ENCODE peak calls at places on chromosomes 16 and 17, in four cellular contexts. H, I, U and D are unnamed samples.

GRCh38 chr17:31739300-31739699 is 119.7 kb downstream of the COPRS start:
- DNase-seq in H (no peak), I (no peak), U (no peak), D (peak)

GRCh38 chr17:67183531-67183930 is 61.5 kb downstream of the HELZ start:
- DNase-seq in H (no peak), I (no peak), U (no peak), D (no peak)

GRCh38 chr17:75124041-75124818 is 7.3 kb downstream of the NT5C start:
- DNase-seq in H (no peak), I (no peak), U (no peak), D (peak)

GRCh38 chr16:19382887-19383816 is 34.5 kb upstream of the TMC5 start:
- DNase-seq in H (no peak), I (no peak), U (no peak), D (no peak)

GRCh38 chr17:82548681-82549303 is 29.3 kb downstream of the FOXK2 start:
- DNase-seq in H (no peak), I (no peak), U (no peak), D (no peak)

GRCh38 chr17:39701012-39701783 is 1.3 kb downstream of the ERBB2 start:
- DNase-seq in H (no peak), I (no peak), U (no peak), D (no peak)

GRCh38 chr16:12289175-12290063 is 312.9 kb downstream of the SNX29 start:
- DNase-seq in H (no peak), I (no peak), U (no peak), D (no peak)

GRCh38 chr17:11996722-11997146 is 541 bp downstream of the ZNF18 start:
- DNase-seq in H (peak), I (no peak), U (no peak), D (peak)

GRCh38 chr16:67236551-67237395 is 9.8 kb downstream of the TMEM208 start:
- DNase-seq in H (peak), I (no peak), U (peak), D (peak)

GRCh38 chr17:72516772-72517399 is 396.1 kb downstream of the SOX9 start:
- DNase-seq in H (no peak), I (no peak), U (no peak), D (no peak)

GRCh38 chr17:76812248-76812647 is 56.0 kb upstream of the MGAT5B start:
- DNase-seq in H (no peak), I (no peak), U (no peak), D (no peak)

GRCh38 chr17:74296548-74296936 is 22.5 kb downstream of the DNAI2 start:
- DNase-seq in H (peak), I (peak), U (peak), D (peak)

GRCh38 chr16:35306915-35307314 is 1847.5 kb downstream of the TP53TG3F start:
- DNase-seq in H (no peak), I (no peak), U (no peak), D (no peak)

GRCh38 chr17:77326636-77327035 is 185.9 kb downstream of the SEC14L1 start:
- DNase-seq in H (no peak), I (no peak), U (peak), D (no peak)

GRCh38 chr17:46150216-46150963 is 42.8 kb downstream of the KANSL1 start:
- DNase-seq in H (no peak), I (no peak), U (no peak), D (no peak)

GRCh38 chr17:77834170-77835115 is 124.1 kb upstream of the TNRC6C start:
- DNase-seq in H (no peak), I (no peak), U (peak), D (peak)

GRCh38 chr16:14148569-14148968 is 77.5 kb downstream of the MRTFB start:
- DNase-seq in H (no peak), I (no peak), U (no peak), D (peak)

GRCh38 chr17:83193336-83194188 is 114.2 kb downstream of the METRNL start:
- DNase-seq in H (no peak), I (no peak), U (no peak), D (no peak)

GRCh38 chr17:78781339-78782304 is at the start of gene CYTH1:
- DNase-seq in H (no peak), I (peak), U (peak), D (no peak)

GRCh38 chr16:46972971-46973456 is 460 bp downstream of the DNAJA2 start:
- DNase-seq in H (no peak), I (peak), U (peak), D (no peak)

GRCh38 chr16:85313541-85314208 is 201.4 kb upstream of the CIBAR2 start:
- DNase-seq in H (no peak), I (no peak), U (no peak), D (peak)

GRCh38 chr16:85759631-85760419 is 8.9 kb upstream of the C16orf74 start:
- DNase-seq in H (no peak), I (no peak), U (peak), D (no peak)

GRCh38 chr17:55588446-55588845 is 77.2 kb upstream of the SMIM36 start:
- DNase-seq in H (no peak), I (no peak), U (no peak), D (peak)

GRCh38 chr17:59372138-59372751 is 40.8 kb downstream of the YPEL2 start:
- DNase-seq in H (no peak), I (no peak), U (no peak), D (peak)

GRCh38 chr16:65154321-65154720 is 32.5 kb upstream of the CDH11 start:
- DNase-seq in H (peak), I (peak), U (peak), D (no peak)

GRCh38 chr17:82732118-82732743 is 3.2 kb upstream of the FN3K start:
- DNase-seq in H (no peak), I (no peak), U (no peak), D (no peak)

GRCh38 chr17:45971698-45972141 is 27.3 kb upstream of the STH start:
- DNase-seq in H (no peak), I (no peak), U (peak), D (no peak)

DNA sequence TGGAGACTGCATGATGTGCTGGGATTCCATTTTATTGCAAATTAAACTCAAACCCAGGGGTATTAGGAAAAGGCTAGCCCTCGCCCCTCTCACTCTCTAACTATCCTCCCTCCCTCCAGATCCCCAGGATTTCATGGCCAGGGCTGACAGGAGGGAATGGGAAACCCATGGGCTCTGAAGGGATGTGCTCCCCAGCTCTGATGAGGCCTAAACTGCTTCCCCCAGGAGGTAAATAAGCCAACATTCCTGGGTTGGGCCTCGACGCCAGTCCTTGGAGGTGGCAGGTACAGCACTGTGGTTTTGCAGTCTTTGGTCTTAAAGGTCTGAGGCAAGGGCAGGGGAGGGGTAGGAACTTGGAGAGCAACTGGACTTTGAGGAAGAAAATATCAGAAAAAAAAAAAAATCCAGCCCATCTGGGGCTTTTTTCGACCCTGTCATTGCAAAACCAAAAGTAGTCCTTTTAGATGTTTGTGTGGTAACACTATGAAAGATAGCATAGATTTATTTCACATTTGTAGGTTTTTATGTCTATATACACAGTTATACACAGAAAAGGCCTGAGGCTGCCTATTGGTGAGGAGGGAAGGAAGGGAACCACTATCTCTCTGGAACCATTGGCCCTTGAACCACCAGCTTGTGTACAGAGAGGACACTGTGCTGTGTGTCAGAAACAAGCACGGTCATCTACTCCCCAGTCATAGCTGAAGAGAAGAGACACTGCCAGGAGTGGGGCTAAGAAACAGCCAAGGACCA is 12.0 kb downstream of the C17orf113 start:
- DNase-seq in H (no peak), I (no peak), U (no peak), D (no peak)
- H2AFZ ChIP-seq in H (no peak), I (peak), U (no peak), D (no peak)

GRCh38 chr17:15436399-15437369 is 30.7 kb downstream of the CDRT4 start:
- DNase-seq in H (no peak), I (no peak), U (peak), D (peak)
- H2BK120ac ChIP-seq in H (no peak), I (no peak), U (no peak), D (peak)

GRCh38 chr17:51164911-51165679 is 1.1 kb upstream of the NME2 start:
- DNase-seq in H (no peak), I (no peak), U (peak), D (no peak)
- H2AFZ ChIP-seq in H (no peak), I (no peak), U (no peak), D (peak)

GRCh38 chr16:87391324-87391949 is 699 bp upstream of the MAP1LC3B start:
- DNase-seq in H (no peak), I (peak), U (peak), D (no peak)
- H2BK120ac ChIP-seq in H (no peak), I (peak), U (no peak), D (peak)

DNA sequence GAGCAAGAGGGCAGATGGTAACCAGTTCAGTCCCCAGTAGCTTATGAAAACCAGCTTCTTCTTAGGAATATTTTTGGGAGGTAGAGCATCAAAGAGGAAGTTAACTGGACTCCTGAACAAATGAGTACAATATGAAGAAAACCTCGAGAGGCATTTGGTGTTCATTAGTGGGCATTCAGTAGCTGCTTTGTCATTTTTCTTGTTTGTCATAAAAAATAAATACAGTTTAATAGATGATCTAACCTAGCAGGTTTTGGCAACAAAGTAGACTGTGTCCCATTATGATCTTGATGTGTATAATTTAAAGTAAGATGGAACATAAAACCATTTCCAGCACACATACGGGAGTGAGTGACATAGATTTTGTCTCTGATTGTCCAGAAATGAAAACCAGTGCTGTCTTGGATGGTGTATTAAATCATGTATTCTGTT is 173.1 kb downstream of the HS3ST3A1 start:
- DNase-seq in H (no peak), I (no peak), U (no peak), D (no peak)
- H2AFZ ChIP-seq in H (no peak), I (no peak), U (no peak), D (no peak)

GRCh38 chr17:43533699-43534098 is 12.4 kb downstream of the ETV4 start:
- DNase-seq in H (no peak), I (no peak), U (no peak), D (no peak)

GRCh38 chr17:43532581-43532980 is 13.6 kb downstream of the ETV4 start:
- DNase-seq in H (no peak), I (no peak), U (no peak), D (no peak)

GRCh38 chr17:43531955-43532354 is 14.2 kb downstream of the ETV4 start:
- DNase-seq in H (no peak), I (no peak), U (no peak), D (no peak)

GRCh38 chr17:43534909-43535308 is 11.2 kb downstream of the ETV4 start:
- DNase-seq in H (no peak), I (no peak), U (no peak), D (no peak)

GRCh38 chr17:43536236-43537088 is 9.7 kb downstream of the ETV4 start:
- DNase-seq in H (no peak), I (no peak), U (peak), D (peak)
- H2BK120ac ChIP-seq in H (no peak), I (no peak), U (no peak), D (peak)